ENCODE peak calls at places on chromosomes 7 and 10, in eight cellular contexts. One of them, this sample, is unnamed.

GRCh38 chr7:81232084-81232799 is 313.4 kb upstream of the SEMA3C start:
- ATAC-seq in stimulated activated naive CD8-positive, alpha-beta T cell treated with anti-CD3 and anti-CD28 coated beads, Interleukin-15, Interleukin-2, amounts not matched to agents 100 U/mL and 50 U/mL, for 24 hours: no peak
- ATAC-seq in naive thymus-derived CD8-positive, alpha-beta T cell: no peak
- ATAC-seq in left cardiac atrium: peak
- ATAC-seq in right cardiac atrium: peak
- ATAC-seq in Right ventricle myocardium superior: peak
- ATAC-seq in left lung: no peak
- ATAC-seq in activated CD4-positive, alpha-beta T cell treated with anti-CD3 and anti-CD28 coated beads for 36 hours: no peak
- ATAC-seq in this sample: peak

GRCh38 chr7:6078548-6078947 is 47.4 kb downstream of the ANKRD61 start:
- ATAC-seq in stimulated activated naive CD8-positive, alpha-beta T cell treated with anti-CD3 and anti-CD28 coated beads, Interleukin-15, Interleukin-2, amounts not matched to agents 100 U/mL and 50 U/mL, for 24 hours: no peak
- ATAC-seq in naive thymus-derived CD8-positive, alpha-beta T cell: no peak
- ATAC-seq in left cardiac atrium: no peak
- ATAC-seq in right cardiac atrium: no peak
- ATAC-seq in Right ventricle myocardium superior: no peak
- ATAC-seq in left lung: no peak
- ATAC-seq in activated CD4-positive, alpha-beta T cell treated with anti-CD3 and anti-CD28 coated beads for 36 hours: no peak
- ATAC-seq in this sample: no peak

GRCh38 chr7:143906895-143907294 is 4.9 kb upstream of the TCAF1 start:
- ATAC-seq in stimulated activated naive CD8-positive, alpha-beta T cell treated with anti-CD3 and anti-CD28 coated beads, Interleukin-15, Interleukin-2, amounts not matched to agents 100 U/mL and 50 U/mL, for 24 hours: no peak
- ATAC-seq in naive thymus-derived CD8-positive, alpha-beta T cell: no peak
- ATAC-seq in left cardiac atrium: no peak
- ATAC-seq in right cardiac atrium: no peak
- ATAC-seq in Right ventricle myocardium superior: no peak
- ATAC-seq in left lung: no peak
- ATAC-seq in activated CD4-positive, alpha-beta T cell treated with anti-CD3 and anti-CD28 coated beads for 36 hours: no peak
- ATAC-seq in this sample: no peak

GRCh38 chr7:100952641-100953040 is 3.3 kb downstream of the MUC3A start:
- ATAC-seq in stimulated activated naive CD8-positive, alpha-beta T cell treated with anti-CD3 and anti-CD28 coated beads, Interleukin-15, Interleukin-2, amounts not matched to agents 100 U/mL and 50 U/mL, for 24 hours: peak
- ATAC-seq in naive thymus-derived CD8-positive, alpha-beta T cell: no peak
- ATAC-seq in left cardiac atrium: no peak
- ATAC-seq in right cardiac atrium: no peak
- ATAC-seq in Right ventricle myocardium superior: no peak
- ATAC-seq in left lung: no peak
- ATAC-seq in activated CD4-positive, alpha-beta T cell treated with anti-CD3 and anti-CD28 coated beads for 36 hours: peak
- ATAC-seq in this sample: no peak

GRCh38 chr10:12975266-12975665 is 26.2 kb downstream of the CCDC3 start:
- ATAC-seq in stimulated activated naive CD8-positive, alpha-beta T cell treated with anti-CD3 and anti-CD28 coated beads, Interleukin-15, Interleukin-2, amounts not matched to agents 100 U/mL and 50 U/mL, for 24 hours: no peak
- ATAC-seq in naive thymus-derived CD8-positive, alpha-beta T cell: no peak
- ATAC-seq in left cardiac atrium: no peak
- ATAC-seq in right cardiac atrium: no peak
- ATAC-seq in Right ventricle myocardium superior: no peak
- ATAC-seq in left lung: no peak
- ATAC-seq in activated CD4-positive, alpha-beta T cell treated with anti-CD3 and anti-CD28 coated beads for 36 hours: no peak
- ATAC-seq in this sample: no peak

GRCh38 chr10:23533212-23533611 is 94.3 kb downstream of the OTUD1 start:
- ATAC-seq in stimulated activated naive CD8-positive, alpha-beta T cell treated with anti-CD3 and anti-CD28 coated beads, Interleukin-15, Interleukin-2, amounts not matched to agents 100 U/mL and 50 U/mL, for 24 hours: peak
- ATAC-seq in naive thymus-derived CD8-positive, alpha-beta T cell: no peak
- ATAC-seq in left cardiac atrium: no peak
- ATAC-seq in right cardiac atrium: no peak
- ATAC-seq in Right ventricle myocardium superior: no peak
- ATAC-seq in left lung: no peak
- ATAC-seq in activated CD4-positive, alpha-beta T cell treated with anti-CD3 and anti-CD28 coated beads for 36 hours: peak
- ATAC-seq in this sample: no peak

GRCh38 chr7:55468495-55468894 is 103.4 kb downstream of the LANCL2 start:
- ATAC-seq in stimulated activated naive CD8-positive, alpha-beta T cell treated with anti-CD3 and anti-CD28 coated beads, Interleukin-15, Interleukin-2, amounts not matched to agents 100 U/mL and 50 U/mL, for 24 hours: no peak
- ATAC-seq in naive thymus-derived CD8-positive, alpha-beta T cell: no peak
- ATAC-seq in left cardiac atrium: no peak
- ATAC-seq in right cardiac atrium: no peak
- ATAC-seq in Right ventricle myocardium superior: no peak
- ATAC-seq in left lung: no peak
- ATAC-seq in activated CD4-positive, alpha-beta T cell treated with anti-CD3 and anti-CD28 coated beads for 36 hours: no peak
- ATAC-seq in this sample: no peak

GRCh38 chr10:116779076-116779687 is 36.8 kb upstream of the HSPA12A start:
- ATAC-seq in stimulated activated naive CD8-positive, alpha-beta T cell treated with anti-CD3 and anti-CD28 coated beads, Interleukin-15, Interleukin-2, amounts not matched to agents 100 U/mL and 50 U/mL, for 24 hours: no peak
- ATAC-seq in naive thymus-derived CD8-positive, alpha-beta T cell: no peak
- ATAC-seq in left cardiac atrium: no peak
- ATAC-seq in right cardiac atrium: no peak
- ATAC-seq in Right ventricle myocardium superior: no peak
- ATAC-seq in left lung: no peak
- ATAC-seq in activated CD4-positive, alpha-beta T cell treated with anti-CD3 and anti-CD28 coated beads for 36 hours: no peak
- ATAC-seq in this sample: no peak

GRCh38 chr7:101164071-101164840 is 1.1 kb downstream of the VGF start:
- ATAC-seq in stimulated activated naive CD8-positive, alpha-beta T cell treated with anti-CD3 and anti-CD28 coated beads, Interleukin-15, Interleukin-2, amounts not matched to agents 100 U/mL and 50 U/mL, for 24 hours: no peak
- ATAC-seq in naive thymus-derived CD8-positive, alpha-beta T cell: no peak
- ATAC-seq in left cardiac atrium: peak
- ATAC-seq in right cardiac atrium: peak
- ATAC-seq in Right ventricle myocardium superior: peak
- ATAC-seq in left lung: peak
- ATAC-seq in activated CD4-positive, alpha-beta T cell treated with anti-CD3 and anti-CD28 coated beads for 36 hours: no peak
- ATAC-seq in this sample: no peak

GRCh38 chr7:15686209-15686956 is at the start of gene MEOX2:
- ATAC-seq in stimulated activated naive CD8-positive, alpha-beta T cell treated with anti-CD3 and anti-CD28 coated beads, Interleukin-15, Interleukin-2, amounts not matched to agents 100 U/mL and 50 U/mL, for 24 hours: no peak
- ATAC-seq in naive thymus-derived CD8-positive, alpha-beta T cell: no peak
- ATAC-seq in left cardiac atrium: peak
- ATAC-seq in right cardiac atrium: peak
- ATAC-seq in Right ventricle myocardium superior: peak
- ATAC-seq in left lung: peak
- ATAC-seq in activated CD4-positive, alpha-beta T cell treated with anti-CD3 and anti-CD28 coated beads for 36 hours: no peak
- ATAC-seq in this sample: peak

GRCh38 chr7:44134943-44135628 is 6.0 kb downstream of the MYL7 start:
- ATAC-seq in stimulated activated naive CD8-positive, alpha-beta T cell treated with anti-CD3 and anti-CD28 coated beads, Interleukin-15, Interleukin-2, amounts not matched to agents 100 U/mL and 50 U/mL, for 24 hours: no peak
- ATAC-seq in naive thymus-derived CD8-positive, alpha-beta T cell: no peak
- ATAC-seq in left cardiac atrium: no peak
- ATAC-seq in right cardiac atrium: no peak
- ATAC-seq in Right ventricle myocardium superior: peak
- ATAC-seq in left lung: no peak
- ATAC-seq in activated CD4-positive, alpha-beta T cell treated with anti-CD3 and anti-CD28 coated beads for 36 hours: no peak
- ATAC-seq in this sample: no peak

GRCh38 chr7:140229101-140229525 is 52.3 kb upstream of the KDM7A start:
- ATAC-seq in stimulated activated naive CD8-positive, alpha-beta T cell treated with anti-CD3 and anti-CD28 coated beads, Interleukin-15, Interleukin-2, amounts not matched to agents 100 U/mL and 50 U/mL, for 24 hours: no peak
- ATAC-seq in naive thymus-derived CD8-positive, alpha-beta T cell: peak
- ATAC-seq in left cardiac atrium: no peak
- ATAC-seq in right cardiac atrium: no peak
- ATAC-seq in Right ventricle myocardium superior: no peak
- ATAC-seq in left lung: no peak
- ATAC-seq in activated CD4-positive, alpha-beta T cell treated with anti-CD3 and anti-CD28 coated beads for 36 hours: peak
- ATAC-seq in this sample: no peak

GRCh38 chr7:152202056-152202455 is 176.6 kb downstream of the GALNT11 start:
- ATAC-seq in stimulated activated naive CD8-positive, alpha-beta T cell treated with anti-CD3 and anti-CD28 coated beads, Interleukin-15, Interleukin-2, amounts not matched to agents 100 U/mL and 50 U/mL, for 24 hours: no peak
- ATAC-seq in naive thymus-derived CD8-positive, alpha-beta T cell: no peak
- ATAC-seq in left cardiac atrium: no peak
- ATAC-seq in right cardiac atrium: no peak
- ATAC-seq in Right ventricle myocardium superior: no peak
- ATAC-seq in left lung: peak
- ATAC-seq in activated CD4-positive, alpha-beta T cell treated with anti-CD3 and anti-CD28 coated beads for 36 hours: no peak
- ATAC-seq in this sample: peak

GRCh38 chr10:66586073-66586472 is 339.8 kb upstream of the LRRTM3 start:
- ATAC-seq in stimulated activated naive CD8-positive, alpha-beta T cell treated with anti-CD3 and anti-CD28 coated beads, Interleukin-15, Interleukin-2, amounts not matched to agents 100 U/mL and 50 U/mL, for 24 hours: no peak
- ATAC-seq in naive thymus-derived CD8-positive, alpha-beta T cell: no peak
- ATAC-seq in left cardiac atrium: no peak
- ATAC-seq in right cardiac atrium: no peak
- ATAC-seq in Right ventricle myocardium superior: no peak
- ATAC-seq in left lung: no peak
- ATAC-seq in activated CD4-positive, alpha-beta T cell treated with anti-CD3 and anti-CD28 coated beads for 36 hours: no peak
- ATAC-seq in this sample: no peak

GRCh38 chr10:84241185-84241790 is at the start of gene LRIT1:
- ATAC-seq in stimulated activated naive CD8-positive, alpha-beta T cell treated with anti-CD3 and anti-CD28 coated beads, Interleukin-15, Interleukin-2, amounts not matched to agents 100 U/mL and 50 U/mL, for 24 hours: no peak
- ATAC-seq in naive thymus-derived CD8-positive, alpha-beta T cell: no peak
- ATAC-seq in left cardiac atrium: no peak
- ATAC-seq in right cardiac atrium: no peak
- ATAC-seq in Right ventricle myocardium superior: no peak
- ATAC-seq in left lung: no peak
- ATAC-seq in activated CD4-positive, alpha-beta T cell treated with anti-CD3 and anti-CD28 coated beads for 36 hours: no peak
- ATAC-seq in this sample: no peak

GRCh38 chr7:8175929-8176369 is 86.0 kb downstream of the ICA1 start:
- ATAC-seq in stimulated activated naive CD8-positive, alpha-beta T cell treated with anti-CD3 and anti-CD28 coated beads, Interleukin-15, Interleukin-2, amounts not matched to agents 100 U/mL and 50 U/mL, for 24 hours: no peak
- ATAC-seq in naive thymus-derived CD8-positive, alpha-beta T cell: no peak
- ATAC-seq in left cardiac atrium: no peak
- ATAC-seq in right cardiac atrium: no peak
- ATAC-seq in Right ventricle myocardium superior: no peak
- ATAC-seq in left lung: no peak
- ATAC-seq in activated CD4-positive, alpha-beta T cell treated with anti-CD3 and anti-CD28 coated beads for 36 hours: no peak
- ATAC-seq in this sample: no peak

GRCh38 chr10:2925631-2926030 is 141.7 kb upstream of the PFKP start:
- ATAC-seq in stimulated activated naive CD8-positive, alpha-beta T cell treated with anti-CD3 and anti-CD28 coated beads, Interleukin-15, Interleukin-2, amounts not matched to agents 100 U/mL and 50 U/mL, for 24 hours: no peak
- ATAC-seq in naive thymus-derived CD8-positive, alpha-beta T cell: no peak
- ATAC-seq in left cardiac atrium: peak
- ATAC-seq in right cardiac atrium: peak
- ATAC-seq in Right ventricle myocardium superior: peak
- ATAC-seq in left lung: peak
- ATAC-seq in activated CD4-positive, alpha-beta T cell treated with anti-CD3 and anti-CD28 coated beads for 36 hours: no peak
- ATAC-seq in this sample: peak

GRCh38 chr7:44099669-44100068 is 4.5 kb upstream of the AEBP1 start:
- ATAC-seq in stimulated activated naive CD8-positive, alpha-beta T cell treated with anti-CD3 and anti-CD28 coated beads, Interleukin-15, Interleukin-2, amounts not matched to agents 100 U/mL and 50 U/mL, for 24 hours: no peak
- ATAC-seq in naive thymus-derived CD8-positive, alpha-beta T cell: no peak
- ATAC-seq in left cardiac atrium: no peak
- ATAC-seq in right cardiac atrium: no peak
- ATAC-seq in Right ventricle myocardium superior: no peak
- ATAC-seq in left lung: no peak
- ATAC-seq in activated CD4-positive, alpha-beta T cell treated with anti-CD3 and anti-CD28 coated beads for 36 hours: no peak
- ATAC-seq in this sample: no peak

GRCh38 chr10:137031-137430 is 1.8 kb downstream of the ZMYND11 start:
- ATAC-seq in stimulated activated naive CD8-positive, alpha-beta T cell treated with anti-CD3 and anti-CD28 coated beads, Interleukin-15, Interleukin-2, amounts not matched to agents 100 U/mL and 50 U/mL, for 24 hours: peak
- ATAC-seq in naive thymus-derived CD8-positive, alpha-beta T cell: peak
- ATAC-seq in left cardiac atrium: peak
- ATAC-seq in right cardiac atrium: peak
- ATAC-seq in Right ventricle myocardium superior: no peak
- ATAC-seq in left lung: no peak
- ATAC-seq in activated CD4-positive, alpha-beta T cell treated with anti-CD3 and anti-CD28 coated beads for 36 hours: peak
- ATAC-seq in this sample: no peak

GRCh38 chr10:113108180-113108835 is 158.3 kb downstream of the TCF7L2 start:
- ATAC-seq in stimulated activated naive CD8-positive, alpha-beta T cell treated with anti-CD3 and anti-CD28 coated beads, Interleukin-15, Interleukin-2, amounts not matched to agents 100 U/mL and 50 U/mL, for 24 hours: no peak
- ATAC-seq in naive thymus-derived CD8-positive, alpha-beta T cell: no peak
- ATAC-seq in left cardiac atrium: no peak
- ATAC-seq in right cardiac atrium: peak
- ATAC-seq in Right ventricle myocardium superior: no peak
- ATAC-seq in left lung: peak
- ATAC-seq in activated CD4-positive, alpha-beta T cell treated with anti-CD3 and anti-CD28 coated beads for 36 hours: peak
- ATAC-seq in this sample: no peak

GRCh38 chr7:112322070-112322469 is 115.6 kb downstream of the ZNF277 start:
- ATAC-seq in stimulated activated naive CD8-positive, alpha-beta T cell treated with anti-CD3 and anti-CD28 coated beads, Interleukin-15, Interleukin-2, amounts not matched to agents 100 U/mL and 50 U/mL, for 24 hours: no peak
- ATAC-seq in naive thymus-derived CD8-positive, alpha-beta T cell: no peak
- ATAC-seq in left cardiac atrium: no peak
- ATAC-seq in right cardiac atrium: no peak
- ATAC-seq in Right ventricle myocardium superior: no peak
- ATAC-seq in left lung: no peak
- ATAC-seq in activated CD4-positive, alpha-beta T cell treated with anti-CD3 and anti-CD28 coated beads for 36 hours: no peak
- ATAC-seq in this sample: no peak

GRCh38 chr7:44772867-44773266 is 23.6 kb upstream of the PPIA start:
- ATAC-seq in stimulated activated naive CD8-positive, alpha-beta T cell treated with anti-CD3 and anti-CD28 coated beads, Interleukin-15, Interleukin-2, amounts not matched to agents 100 U/mL and 50 U/mL, for 24 hours: no peak
- ATAC-seq in naive thymus-derived CD8-positive, alpha-beta T cell: no peak
- ATAC-seq in left cardiac atrium: no peak
- ATAC-seq in right cardiac atrium: no peak
- ATAC-seq in Right ventricle myocardium superior: no peak
- ATAC-seq in left lung: no peak
- ATAC-seq in activated CD4-positive, alpha-beta T cell treated with anti-CD3 and anti-CD28 coated beads for 36 hours: peak
- ATAC-seq in this sample: no peak